ENCODE peak calls at places on chromosomes 1 and 21, in nine cellular contexts. K, N, Y, A, G, W, R, J and L are unnamed samples. For H3K36me3, the result is how much of the 10 kb centered on the place peaks cover.

GRCh38 chr1:193321242-193321842 is 134.9 kb upstream of the B3GALT2 start:
- DNase-seq in N (no peak), G (no peak), R (no peak), W (no peak), K (no peak), A (no peak), Y (no peak), J (no peak), L (no peak)

GRCh38 chr1:87242445-87243185 is 86.1 kb upstream of the LMO4 start:
- DNase-seq in Y (no peak), K (no peak), J (no peak), R (no peak), W (no peak), A (no peak), G (no peak), N (no peak), L (no peak)

GRCh38 chr1:226397011-226397926 is 10.6 kb downstream of the PARP1 start:
- DNase-seq in G (no peak), K (no peak), R (no peak), Y (no peak), J (no peak), W (no peak), A (no peak), N (no peak), L (no peak)

GRCh38 chr21:36976882-36977651 is 10.6 kb upstream of the HLCS start:
- DNase-seq in J (no peak), W (no peak), N (peak), A (no peak), K (peak), R (peak), G (no peak), Y (peak), L (peak)

GRCh38 chr1:226646870-226647449 is 92.1 kb downstream of the ITPKB start:
- DNase-seq in K (no peak), G (peak), A (no peak), R (no peak), N (no peak), Y (no peak), J (no peak), W (no peak), L (no peak)

GRCh38 chr1:241985787-241986186 is 13.1 kb downstream of the MAP1LC3C start:
- DNase-seq in Y (peak), W (no peak), R (peak), N (no peak), A (no peak), J (no peak), K (peak), G (no peak), L (peak)

GRCh38 chr1:225817611-225818061 is 7.7 kb downstream of the EPHX1 start:
- DNase-seq in A (peak), K (peak), Y (peak), R (no peak), W (peak), J (peak), N (no peak), G (peak), L (peak)

GRCh38 chr1:226938903-226939438 is 1.1 kb upstream of the COQ8A start:
- DNase-seq in N (no peak), J (no peak), G (no peak), A (no peak), R (peak), W (no peak), K (peak), Y (no peak), L (no peak)

GRCh38 chr1:99277066-99277465 is 12.8 kb downstream of the PLPPR4 start:
- DNase-seq in W (no peak), K (no peak), G (no peak), N (no peak), Y (no peak), J (no peak), A (no peak), R (no peak), L (no peak)

GRCh38 chr1:207079706-207080246 is 8.9 kb upstream of the C4BPB start:
- DNase-seq in W (no peak), G (no peak), N (no peak), K (no peak), Y (no peak), J (no peak), R (no peak), A (no peak), L (no peak)

GRCh38 chr1:151509350-151510019 is 1.7 kb upstream of the CGN start:
- DNase-seq in J (no peak), N (no peak), Y (no peak), A (no peak), R (no peak), K (no peak), G (no peak), W (no peak), L (no peak)

GRCh38 chr1:151510614-151510956 is 602 bp upstream of the CGN start:
- DNase-seq in R (no peak), K (no peak), G (no peak), J (no peak), N (no peak), Y (no peak), A (no peak), W (no peak), L (no peak)

GRCh38 chr1:151510957-151511635 is at the start of gene CGN:
- DNase-seq in G (peak), Y (peak), A (peak), W (peak), K (peak), R (peak), N (peak), J (peak), L (peak)

GRCh38 chr1:151508721-151509292 is 2.4 kb upstream of the CGN start:
- DNase-seq in J (no peak), N (no peak), G (no peak), W (no peak), R (no peak), Y (no peak), A (no peak), K (no peak), L (no peak)

DNA sequence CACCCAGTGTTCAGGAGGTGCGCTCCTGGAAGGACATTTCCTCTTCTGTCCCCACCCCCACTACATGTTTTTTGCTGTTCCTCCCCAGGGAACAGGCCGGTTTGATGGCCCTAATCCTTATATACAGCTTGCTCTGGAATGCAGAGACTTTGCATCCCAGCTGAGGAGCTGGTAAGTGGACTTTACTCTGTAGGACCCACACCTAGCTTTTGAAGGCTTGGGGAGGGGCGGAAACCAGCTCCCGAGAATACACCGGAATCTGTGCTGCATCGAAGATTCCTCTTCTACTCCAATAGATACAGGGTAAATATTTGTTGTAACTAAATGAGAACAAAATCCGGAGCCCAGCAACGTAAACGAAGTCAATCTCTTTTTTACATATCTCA is 1.2 kb upstream of the CGN start:
- DNase-seq in Y (peak), A (no peak), R (no peak), J (no peak), W (no peak), K (no peak), N (no peak), G (no peak), L (peak)
- H3K36me3 ChIP-seq in Y (under half), A (under half), R (under half), J (under half), W (under half), K (under half), N (under half), G (under half), L (under half)

DNA sequence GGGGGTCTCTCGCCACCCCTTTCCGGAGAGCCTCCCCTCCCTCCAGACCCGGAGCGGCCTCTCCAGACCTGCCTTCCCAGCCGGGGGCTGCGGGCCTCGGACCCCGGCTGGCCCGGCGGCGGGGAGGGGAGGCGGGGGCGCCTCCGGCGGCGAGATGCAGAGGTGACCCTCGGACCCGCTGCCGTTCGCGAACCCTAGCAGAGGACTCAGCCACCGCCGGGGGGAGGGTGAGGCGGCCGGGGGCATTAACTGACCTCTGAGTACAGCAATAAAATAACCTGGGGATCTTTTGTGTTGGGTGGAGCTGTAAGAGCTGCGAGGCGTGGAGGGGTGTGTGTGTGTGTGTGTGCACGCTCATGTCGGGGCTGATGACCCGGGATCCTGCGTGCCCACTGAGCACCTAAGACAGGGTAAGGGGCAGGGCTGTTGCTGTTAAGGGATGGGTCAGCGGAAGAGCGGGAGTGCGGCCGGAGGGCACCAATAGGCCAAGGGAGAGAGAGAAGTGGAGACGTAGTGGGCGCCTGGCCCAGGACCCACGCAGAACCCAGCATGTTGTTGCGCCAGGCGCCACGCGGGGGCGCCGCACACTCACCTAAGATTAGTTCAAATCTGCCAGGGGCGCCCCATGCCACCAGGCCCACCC is 6.3 kb downstream of the HAPLN2 start:
- DNase-seq in N (peak), J (no peak), W (no peak), R (peak), A (no peak), Y (peak), K (peak), G (peak), L (peak)
- H3K4me3 ChIP-seq in N (peak), J (peak), W (peak), R (peak), A (peak), Y (peak), K (no peak), G (peak), L (peak)

DNA sequence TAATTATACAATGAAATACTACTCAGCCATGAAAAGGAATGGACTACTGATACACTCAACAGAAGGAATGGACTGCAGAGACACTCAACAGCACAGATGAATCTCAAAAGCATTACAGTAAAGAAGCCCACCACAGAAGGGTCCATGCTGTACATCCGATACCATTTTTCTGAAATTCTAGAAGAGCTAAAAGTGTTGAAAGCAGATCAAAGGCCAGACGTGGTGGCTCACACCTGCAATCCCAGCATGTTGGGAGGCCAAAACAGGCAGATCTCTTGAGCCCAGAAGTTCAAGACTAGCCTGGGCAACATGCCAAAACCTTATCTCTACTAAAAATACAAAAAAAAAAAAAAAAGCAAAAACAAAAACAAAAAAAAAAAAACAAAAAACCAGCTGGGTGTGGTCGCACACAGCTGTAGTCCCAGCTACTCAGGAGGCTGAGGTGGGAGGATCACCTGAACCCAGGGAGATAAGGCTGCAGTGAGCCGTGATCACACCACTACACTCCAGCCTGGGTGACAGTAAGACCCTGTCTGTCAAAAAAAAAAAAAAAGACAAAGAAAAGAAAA is 15.5 kb downstream of the PPP1R15B start:
- DNase-seq in W (no peak), K (no peak), Y (no peak), R (no peak), G (no peak), N (no peak), J (no peak), A (no peak), L (no peak)
- H3K36me3 ChIP-seq in W (under half), K (under half), Y (under half), R (under half), G (under half), N (under half), J (under half), A (under half), L (under half)

DNA sequence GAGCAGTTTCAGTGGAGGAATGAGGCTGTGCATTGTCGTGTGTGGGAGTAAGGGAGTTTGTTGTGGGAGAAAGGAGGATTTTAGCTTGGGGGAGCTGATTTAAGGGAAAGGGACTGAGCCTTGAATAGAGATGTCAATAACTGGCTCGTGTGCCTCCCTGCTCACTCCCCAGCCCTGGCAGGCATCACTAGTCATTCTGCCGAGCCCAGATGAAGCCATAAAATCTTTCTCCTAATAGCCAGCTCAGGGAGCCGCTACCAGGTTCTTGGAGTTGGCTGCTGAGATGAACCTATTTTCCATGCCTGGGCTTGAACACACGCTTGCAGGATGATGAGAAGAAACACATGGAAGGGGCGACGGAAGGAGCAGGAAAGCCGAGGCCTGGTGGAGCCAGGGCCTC is 65.0 kb upstream of the POU3F1 start:
- DNase-seq in R (no peak), W (no peak), Y (no peak), A (no peak), N (no peak), J (no peak), G (no peak), K (no peak), L (no peak)
- H3K4me3 ChIP-seq in R (no peak), W (no peak), Y (no peak), A (no peak), N (no peak), J (no peak), G (no peak), K (no peak), L (no peak)

DNA sequence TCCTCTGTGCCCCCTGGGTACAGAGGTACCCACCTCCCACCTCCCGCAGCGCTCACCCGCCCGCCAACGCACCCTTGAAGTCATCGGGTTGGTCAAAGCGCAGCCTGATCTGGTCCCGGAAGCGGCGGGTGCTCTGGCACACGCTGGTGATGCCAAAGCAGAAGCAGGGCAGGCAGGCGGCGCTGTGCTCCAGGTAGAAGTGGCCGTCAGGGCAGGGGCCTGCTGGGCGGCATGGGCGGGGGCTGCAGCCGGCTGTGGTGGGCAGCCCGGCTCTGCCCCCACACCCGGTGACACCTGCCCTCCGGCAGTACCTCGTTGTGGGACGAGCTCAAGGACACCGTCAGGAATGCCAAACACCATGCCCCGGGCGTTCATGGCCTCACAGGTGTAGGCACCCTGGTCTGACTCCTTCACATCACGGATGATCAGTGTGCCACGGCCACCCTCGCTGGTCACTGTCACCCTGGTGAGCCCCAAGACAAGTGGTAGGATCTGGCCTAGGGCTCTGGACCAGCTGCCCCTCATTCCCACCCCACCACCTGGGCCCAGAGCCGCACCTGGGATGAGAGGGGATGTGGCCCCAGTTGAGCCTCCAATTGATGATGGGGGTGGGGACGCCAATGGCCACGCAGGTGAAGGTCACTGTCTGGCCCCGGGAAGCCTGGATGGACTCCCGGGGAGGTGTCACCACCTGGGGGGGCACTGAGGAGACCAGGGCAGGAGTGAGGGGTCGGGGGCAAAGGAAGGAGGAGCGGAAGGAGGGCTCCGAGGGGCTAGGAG is 52.5 kb downstream of the HSPG2 start:
- DNase-seq in Y (no peak), K (no peak), W (no peak), A (no peak), J (no peak), G (no peak), R (peak), N (no peak), L (peak)
- H3K36me3 ChIP-seq in Y (under half), K (half or more), W (half or more), A (half or more), J (half or more), G (under half), R (under half), N (under half), L (under half)

DNA sequence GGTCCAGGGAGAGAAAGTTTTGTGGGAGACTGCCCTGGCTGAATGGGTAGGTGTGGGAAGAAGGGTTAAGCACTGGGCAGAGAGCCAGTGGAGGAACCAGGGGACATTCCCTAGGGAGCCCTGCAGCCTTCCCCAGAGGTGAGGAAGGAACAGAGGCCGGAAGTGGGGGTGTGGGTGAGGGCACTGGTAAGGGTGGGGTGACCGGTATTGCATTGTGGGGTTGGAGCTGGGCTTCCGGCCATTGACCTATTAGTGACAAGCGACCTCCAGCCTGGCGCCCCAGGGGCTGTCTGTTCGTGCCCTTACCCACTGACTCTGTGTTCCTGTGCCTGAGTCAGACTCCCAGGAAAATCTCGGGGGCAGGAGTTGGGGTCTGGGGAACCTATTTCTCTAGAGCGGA is 3.5 kb upstream of the TSPAN1 start:
- DNase-seq in G (no peak), R (no peak), Y (no peak), A (no peak), K (no peak), J (no peak), N (no peak), W (no peak), L (no peak)
- H3K4me3 ChIP-seq in G (no peak), R (no peak), Y (no peak), A (no peak), K (no peak), J (no peak), N (no peak), W (no peak), L (no peak)

GRCh38 chr1:171786534-171786933 is 5.1 kb downstream of the METTL13 start:
- DNase-seq in A (no peak), J (no peak), G (no peak), N (no peak), R (no peak), W (no peak), Y (no peak), K (no peak), L (no peak)
- H3K36me3 ChIP-seq in A (half or more), J (half or more), G (under half), N (half or more), R (under half), W (under half), Y (half or more), K (under half), L (under half)